ENCODE peak calls at places on chromosomes 4 and X, in five cellular contexts. C is naive thymus-derived CD4-positive, alpha-beta T cell; B is CD8-positive, alpha-beta memory T cell; Q is neuronal stem cell; T is BE2C. H is an unnamed sample.

GRCh38 chrX:18036394-18036793 is 175.3 kb upstream of the RAI2 start:
- DNase-seq in B (no peak), Q (no peak), C (no peak), T (no peak), H (no peak)

GRCh38 chrX:111914398-111915092 is 38.6 kb downstream of the TRPC5OS start:
- DNase-seq in T (no peak), C (no peak), Q (no peak), B (no peak), H (no peak)

GRCh38 chr4:89586864-89587263 is 250.1 kb downstream of the SNCA start:
- DNase-seq in B (no peak), T (no peak), Q (no peak), C (no peak), H (peak)

GRCh38 chrX:13099121-13099520 is 54.7 kb upstream of the FAM9C start:
- DNase-seq in C (no peak), Q (no peak), B (no peak), T (no peak), H (no peak)

GRCh38 chrX:46573896-46574336 is 351 bp downstream of the CHST7 start:
- DNase-seq in T (peak), B (peak), Q (peak), C (peak), H (peak)

GRCh38 chrX:49922291-49923241 is at the start of gene CLCN5:
- DNase-seq in C (peak), B (peak), Q (peak), T (peak), H (peak)

GRCh38 chrX:15497865-15498264 is 2.7 kb upstream of the BMX start:
- DNase-seq in B (peak), Q (peak), C (peak), T (peak), H (peak)

GRCh38 chr4:122003335-122003734 is 51.5 kb upstream of the TRPC3 start:
- DNase-seq in B (peak), C (peak), T (peak), Q (peak), H (peak)

GRCh38 chr4:155978810-155979209 is 25.1 kb upstream of the CTSO start:
- DNase-seq in T (no peak), Q (no peak), C (no peak), B (no peak), H (no peak)

GRCh38 chrX:72126048-72126415 is 5.7 kb downstream of the RTL5 start:
- DNase-seq in Q (no peak), C (no peak), B (no peak), T (peak), H (no peak)

GRCh38 chr4:158170691-158171455 is 2.0 kb downstream of the GASK1B start:
- DNase-seq in T (peak), C (no peak), B (no peak), Q (no peak), H (no peak)

GRCh38 chrX:45619290-45619689 is 418.6 kb upstream of the DIPK2B start:
- DNase-seq in B (no peak), T (no peak), Q (no peak), C (no peak), H (no peak)

GRCh38 chr4:32826169-32826568 is 2106.0 kb downstream of the PCDH7 start:
- DNase-seq in T (peak), Q (peak), C (no peak), B (no peak), H (no peak)

GRCh38 chr4:94678896-94679295 is 78.9 kb upstream of the BMPR1B start:
- DNase-seq in B (no peak), C (no peak), Q (no peak), T (no peak), H (no peak)

GRCh38 chr4:150713251-150713650 is 131.3 kb downstream of the MAB21L2 start:
- DNase-seq in B (no peak), Q (no peak), T (no peak), C (no peak), H (no peak)

GRCh38 chr4:81786063-81786763 is 314.5 kb upstream of the RASGEF1B start:
- DNase-seq in Q (no peak), T (no peak), B (no peak), C (no peak), H (no peak)

GRCh38 chrX:88991583-88992132 is 244.6 kb downstream of the CPXCR1 start:
- DNase-seq in B (no peak), T (no peak), Q (no peak), C (no peak), H (no peak)

GRCh38 chr4:38889143-38889542 is 21.5 kb downstream of the FAM114A1 start:
- DNase-seq in C (no peak), T (no peak), Q (no peak), B (no peak), H (no peak)

GRCh38 chr4:89572224-89572858 is 264.6 kb downstream of the SNCA start:
- DNase-seq in T (no peak), Q (no peak), B (no peak), C (no peak), H (no peak)

GRCh38 chr4:94523617-94524016 is 71.9 kb downstream of the PDLIM5 start:
- DNase-seq in Q (no peak), C (no peak), B (no peak), T (no peak), H (no peak)

GRCh38 chr4:67712650-67713530 is 11.9 kb upstream of the UBA6 start:
- DNase-seq in B (no peak), C (no peak), T (peak), Q (no peak), H (no peak)

GRCh38 chrX:2150722-2151121 is 350.1 kb downstream of the DHRSX start:
- DNase-seq in T (no peak), C (no peak), B (no peak), Q (no peak), H (no peak)

GRCh38 chrX:70168238-70169188 is 8.8 kb upstream of the DGAT2L6 start:
- DNase-seq in C (no peak), B (no peak), T (no peak), Q (no peak), H (no peak)

GRCh38 chrX:39984191-39984956 is 113.4 kb downstream of the BCOR start:
- DNase-seq in T (peak), C (no peak), B (no peak), Q (no peak), H (no peak)

GRCh38 chr4:2413821-2414610 is 4.4 kb downstream of the ZFYVE28 start:
- DNase-seq in Q (no peak), B (peak), C (peak), T (no peak), H (peak)

GRCh38 chrX:30144971-30145731 is 70.2 kb upstream of the MAGEB2 start:
- DNase-seq in Q (no peak), T (no peak), B (no peak), C (no peak), H (no peak)

GRCh38 chrX:10579753-10580060 is 40.7 kb downstream of the MID1 start:
- DNase-seq in Q (no peak), T (no peak), C (no peak), B (no peak), H (no peak)

GRCh38 chr4:185774076-185774731 is 37.8 kb downstream of the SORBS2 start:
- DNase-seq in C (no peak), T (no peak), B (no peak), Q (no peak), H (no peak)

GRCh38 chr4:185778307-185778706 is 33.7 kb downstream of the SORBS2 start:
- DNase-seq in C (no peak), Q (no peak), T (no peak), B (no peak), H (no peak)

GRCh38 chr4:185773419-185773818 is 38.6 kb downstream of the SORBS2 start:
- DNase-seq in B (no peak), T (no peak), Q (no peak), C (no peak), H (no peak)

GRCh38 chr4:185774815-185775684 is 36.9 kb downstream of the SORBS2 start:
- DNase-seq in Q (no peak), C (no peak), B (no peak), T (no peak), H (no peak)

DNA sequence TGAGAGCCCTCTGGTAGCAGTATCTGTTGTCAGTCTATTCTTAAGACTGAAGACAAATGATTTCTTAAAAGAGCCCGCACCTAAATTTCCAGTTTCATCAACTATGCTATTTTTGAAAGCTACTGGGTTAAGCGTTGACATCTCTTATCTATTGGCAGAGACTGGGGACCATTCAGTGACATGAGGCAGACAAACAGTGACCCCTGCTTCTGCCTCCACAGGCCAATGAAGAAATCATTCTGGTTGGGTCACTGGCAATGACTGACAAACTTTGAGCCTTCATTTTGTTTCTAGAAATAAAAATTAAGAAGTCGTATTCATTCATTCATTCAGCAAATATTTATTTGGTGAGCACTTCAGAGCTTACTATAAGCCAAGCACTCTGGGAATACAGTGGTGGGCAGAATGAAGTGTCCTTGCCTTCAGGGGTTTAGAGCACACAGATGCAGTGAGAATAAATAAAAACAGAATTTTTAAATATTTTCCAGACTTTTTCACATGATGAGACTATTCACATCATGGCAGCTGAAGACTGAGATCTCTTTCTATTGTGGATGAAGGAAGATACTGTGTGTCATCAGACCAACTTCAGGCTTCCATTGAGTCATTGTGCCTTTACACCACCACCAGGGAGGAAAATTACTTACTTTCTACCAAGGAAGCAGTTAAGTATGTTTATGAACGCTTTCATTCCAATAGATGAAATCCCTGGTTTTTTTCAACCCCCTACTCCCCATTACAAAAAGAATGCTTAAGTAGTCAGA is 36.0 kb downstream of the SORBS2 start:
- DNase-seq in C (no peak), T (no peak), Q (no peak), B (no peak), H (no peak)
- H3K4me3 ChIP-seq in C (no peak), T (no peak), Q (no peak), B (no peak), H (no peak)

DNA sequence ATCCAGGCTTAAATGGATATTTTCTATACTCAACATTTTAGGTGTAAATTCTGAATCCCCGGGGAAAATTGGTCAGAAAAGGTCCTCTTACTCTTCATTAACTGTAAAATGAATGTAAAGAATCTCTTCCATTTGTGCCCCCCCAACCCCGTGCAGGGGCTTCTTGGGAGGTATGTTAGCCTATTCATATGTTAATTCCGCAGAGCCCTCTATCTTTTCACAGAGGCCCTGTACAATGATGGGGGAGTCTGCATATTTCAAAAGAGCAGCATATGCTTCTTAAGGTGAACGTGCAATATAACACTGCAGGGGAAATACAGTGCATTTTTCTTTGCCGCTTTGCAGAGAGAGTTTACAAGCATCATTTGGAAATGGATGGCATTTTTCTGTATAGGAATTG is 88.5 kb upstream of the CXorf66 start:
- DNase-seq in T (no peak), C (no peak), Q (no peak), B (no peak), H (no peak)
- H3K4me3 ChIP-seq in T (no peak), C (no peak), Q (no peak), B (no peak), H (no peak)

GRCh38 chr4:10983274-10983673 is 298.7 kb upstream of the CLNK start:
- DNase-seq in Q (no peak), T (no peak), B (no peak), C (peak), H (peak)
- H3K4me3 ChIP-seq in Q (no peak), T (no peak), B (no peak), C (no peak), H (no peak)

DNA sequence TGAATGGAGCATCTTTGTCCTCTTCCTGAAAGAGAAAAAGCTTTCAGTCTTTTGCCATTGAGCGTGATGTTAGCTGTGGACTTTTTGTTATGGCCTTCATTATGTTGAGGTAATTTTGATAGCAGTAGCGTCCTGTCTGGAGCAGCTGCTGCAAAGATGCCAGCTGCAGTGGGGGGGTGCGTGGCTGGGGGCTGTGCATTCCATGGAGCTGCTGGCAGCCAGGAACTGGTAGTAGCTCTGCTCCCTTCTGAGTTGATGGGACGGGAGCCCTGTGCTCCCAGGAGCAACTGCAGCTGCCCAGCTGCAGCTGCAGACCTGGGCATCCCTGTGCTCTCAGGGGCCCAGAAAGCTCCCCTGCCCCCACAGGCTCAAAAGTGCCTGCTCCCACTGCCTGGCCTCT is 50.4 kb downstream of the CCDC160 start:
- DNase-seq in T (no peak), B (no peak), Q (no peak), C (no peak), H (no peak)
- H3K4me3 ChIP-seq in T (no peak), B (no peak), Q (no peak), C (no peak), H (no peak)

GRCh38 chr4:36242629-36243354 is 1.5 kb downstream of the ARAP2 start:
- DNase-seq in B (no peak), T (no peak), Q (no peak), C (peak), H (no peak)
- H3K4me3 ChIP-seq in B (peak), T (no peak), Q (no peak), C (peak), H (peak)

GRCh38 chr4:153258750-153259149 is 54.5 kb downstream of the TRIM2 start:
- DNase-seq in Q (no peak), T (no peak), C (no peak), B (no peak), H (no peak)

GRCh38 chr4:153259679-153260078 is 55.4 kb downstream of the TRIM2 start:
- DNase-seq in T (no peak), C (no peak), B (no peak), Q (no peak), H (no peak)

GRCh38 chr4:153261431-153261830 is 57.2 kb downstream of the TRIM2 start:
- DNase-seq in B (no peak), T (no peak), C (no peak), Q (no peak), H (no peak)

GRCh38 chr4:153260553-153261306 is 56.5 kb downstream of the TRIM2 start:
- DNase-seq in C (no peak), Q (no peak), B (no peak), T (peak), H (no peak)

GRCh38 chr4:153260152-153260551 is 55.9 kb downstream of the TRIM2 start:
- DNase-seq in Q (no peak), C (no peak), B (no peak), T (no peak), H (no peak)
- H3K4me3 ChIP-seq in Q (no peak), C (no peak), B (no peak), T (peak), H (no peak)